ENCODE peak calls at places on chromosomes 13 and 19, in five cellular contexts. C is PC-3, O is OCI-LY7, A is neural progenitor cell, V is GM23248. K is an unnamed sample. For H4K20me1, the result is how much of the 10 kb centered on the place peaks cover.

GRCh38 chr19:42406111-42406510 is 16.0 kb upstream of the CNFN start:
- DNase-seq in C (no peak), O (no peak), A (no peak), V (no peak), K (no peak)

GRCh38 chr13:59690857-59691500 is 472.7 kb downstream of the DIAPH3 start:
- DNase-seq in C (no peak), O (no peak), A (no peak), V (peak), K (no peak)

GRCh38 chr19:40921005-40921897 is 39.2 kb upstream of the CYP2A7 start:
- DNase-seq in C (peak), O (no peak), A (no peak), V (peak), K (peak)

GRCh38 chr19:28330831-28331230 is 882.1 kb downstream of the UQCRFS1 start:
- DNase-seq in C (no peak), O (no peak), A (no peak), V (peak), K (no peak)

GRCh38 chr19:54203151-54203611 is 2.5 kb downstream of the RPS9 start:
- DNase-seq in C (peak), O (peak), A (no peak), V (peak), K (no peak)

GRCh38 chr13:71515639-71516038 is 351.4 kb downstream of the DACH1 start:
- DNase-seq in C (no peak), O (no peak), A (no peak), V (no peak), K (no peak)

GRCh38 chr19:7507884-7508283 is 8.0 kb upstream of the ZNF358 start:
- DNase-seq in C (peak), O (peak), A (peak), V (peak), K (peak)

GRCh38 chr19:35140207-35140897 is 1.7 kb downstream of the FXYD1 start:
- DNase-seq in C (no peak), O (no peak), A (no peak), V (no peak), K (no peak)

GRCh38 chr13:24512208-24513068 is at the start of gene PARP4:
- DNase-seq in C (peak), O (peak), A (peak), V (peak), K (peak)

DNA sequence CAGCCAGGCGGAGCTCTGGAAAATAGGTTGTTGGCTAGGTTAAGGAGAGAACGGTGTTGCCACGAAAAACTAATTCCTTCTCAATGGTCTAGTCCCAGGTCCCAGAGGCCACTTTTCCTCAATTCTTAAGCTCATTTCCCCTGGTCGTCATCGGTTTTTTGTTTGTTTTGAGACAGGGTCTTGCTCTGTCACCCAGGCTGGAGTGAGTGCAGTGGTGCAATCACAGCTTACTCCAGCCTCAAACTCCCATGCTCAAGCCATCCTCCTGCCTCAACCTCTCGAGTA is 1.2 kb downstream of the SF3A2 start:
- DNase-seq in C (no peak), O (no peak), A (no peak), V (no peak), K (no peak)
- H4K20me1 ChIP-seq in C (half or more), O (half or more), A (half or more), V (under half), K (under half)

GRCh38 chr19:9597027-9597426 is 12.7 kb upstream of the ZNF121 start:
- DNase-seq in C (peak), O (no peak), A (no peak), V (peak), K (peak)
- H4K20me1 ChIP-seq in C (under half), O (under half), A (under half), V (under half), K (under half)

GRCh38 chr13:112574476-112575294 is 13.3 kb downstream of the TUBGCP3 start:
- DNase-seq in C (no peak), O (no peak), A (no peak), V (no peak), K (no peak)
- H4K20me1 ChIP-seq in C (under half), O (under half), A (half or more), V (under half), K (under half)

DNA sequence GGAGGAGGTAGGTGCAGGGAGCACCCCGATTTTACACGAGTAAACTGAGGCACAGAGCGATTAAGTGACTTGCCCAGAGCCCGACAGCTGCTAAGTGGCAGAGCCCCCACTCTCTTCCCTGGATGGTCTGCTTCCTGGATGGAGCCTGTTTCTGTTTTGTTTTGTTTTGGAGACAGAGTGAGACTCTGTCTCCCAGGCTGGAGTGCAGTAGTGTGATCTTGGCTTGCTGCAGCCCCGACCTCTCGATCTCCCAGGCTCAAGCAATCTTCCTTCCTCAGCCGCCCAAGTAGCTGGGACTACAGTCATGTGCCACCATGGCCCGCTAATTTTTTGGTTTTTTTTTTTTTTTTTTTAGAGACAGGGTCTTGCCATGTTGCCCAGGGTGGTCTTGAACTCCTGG is 17.3 kb downstream of the BICRA start:
- DNase-seq in C (no peak), O (no peak), A (no peak), V (no peak), K (no peak)
- H4K20me1 ChIP-seq in C (under half), O (under half), A (half or more), V (under half), K (under half)

GRCh38 chr19:14563989-14564650 is 7.7 kb downstream of the NDUFB7 start:
- DNase-seq in C (peak), O (peak), A (peak), V (peak), K (peak)

GRCh38 chr19:14565298-14565679 is 6.6 kb downstream of the NDUFB7 start:
- DNase-seq in C (no peak), O (no peak), A (no peak), V (peak), K (no peak)

GRCh38 chr19:14561832-14562351 is 10.0 kb downstream of the NDUFB7 start:
- DNase-seq in C (no peak), O (no peak), A (no peak), V (no peak), K (no peak)

GRCh38 chr19:14562660-14563589 is 8.9 kb downstream of the NDUFB7 start:
- DNase-seq in C (no peak), O (no peak), A (peak), V (no peak), K (no peak)

GRCh38 chr19:14563590-14563926 is 8.3 kb downstream of the NDUFB7 start:
- DNase-seq in C (no peak), O (no peak), A (no peak), V (no peak), K (no peak)
- H4K20me1 ChIP-seq in C (under half), O (under half), A (half or more), V (under half), K (under half)

GRCh38 chr19:45517238-45517637 is 10.0 kb downstream of the VASP start:
- DNase-seq in C (no peak), O (no peak), A (no peak), V (no peak), K (no peak)

GRCh38 chr19:45515081-45515624 is 7.9 kb downstream of the VASP start:
- DNase-seq in C (no peak), O (peak), A (no peak), V (no peak), K (no peak)

GRCh38 chr19:45515807-45516401 is 8.6 kb downstream of the VASP start:
- DNase-seq in C (no peak), O (no peak), A (no peak), V (no peak), K (no peak)

GRCh38 chr19:45517641-45518468 is 10.6 kb downstream of the VASP start:
- DNase-seq in C (no peak), O (no peak), A (no peak), V (no peak), K (no peak)

DNA sequence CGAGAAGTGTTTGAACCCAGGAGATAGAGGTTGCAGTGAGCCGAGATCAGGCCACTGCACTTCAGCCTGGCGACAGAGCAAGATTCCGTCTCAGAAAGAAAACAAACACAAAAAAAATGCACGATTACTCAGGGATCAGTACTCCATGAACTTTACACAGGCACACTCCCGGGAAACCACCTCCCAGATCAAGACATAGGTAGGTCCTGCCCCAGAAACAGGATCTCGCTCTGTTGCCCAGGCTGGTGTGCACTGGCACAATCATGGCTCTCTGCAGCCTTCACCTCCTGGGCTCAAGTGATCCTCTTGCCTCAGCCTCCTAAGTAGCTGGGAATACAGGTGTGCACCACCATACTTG is 11.2 kb downstream of the VASP start:
- DNase-seq in C (no peak), O (no peak), A (no peak), V (no peak), K (no peak)
- H4K20me1 ChIP-seq in C (under half), O (under half), A (under half), V (under half), K (under half)

GRCh38 chr19:4988770-4989251 is 19.9 kb downstream of the KDM4B start:
- DNase-seq in C (no peak), O (no peak), A (no peak), V (peak), K (no peak)

GRCh38 chr19:4990306-4990705 is 21.4 kb downstream of the KDM4B start:
- DNase-seq in C (no peak), O (no peak), A (no peak), V (no peak), K (no peak)

GRCh38 chr19:4993683-4994082 is 24.8 kb downstream of the KDM4B start:
- DNase-seq in C (peak), O (no peak), A (no peak), V (no peak), K (no peak)

GRCh38 chr19:4991538-4991937 is 22.6 kb downstream of the KDM4B start:
- DNase-seq in C (no peak), O (no peak), A (no peak), V (no peak), K (no peak)

DNA sequence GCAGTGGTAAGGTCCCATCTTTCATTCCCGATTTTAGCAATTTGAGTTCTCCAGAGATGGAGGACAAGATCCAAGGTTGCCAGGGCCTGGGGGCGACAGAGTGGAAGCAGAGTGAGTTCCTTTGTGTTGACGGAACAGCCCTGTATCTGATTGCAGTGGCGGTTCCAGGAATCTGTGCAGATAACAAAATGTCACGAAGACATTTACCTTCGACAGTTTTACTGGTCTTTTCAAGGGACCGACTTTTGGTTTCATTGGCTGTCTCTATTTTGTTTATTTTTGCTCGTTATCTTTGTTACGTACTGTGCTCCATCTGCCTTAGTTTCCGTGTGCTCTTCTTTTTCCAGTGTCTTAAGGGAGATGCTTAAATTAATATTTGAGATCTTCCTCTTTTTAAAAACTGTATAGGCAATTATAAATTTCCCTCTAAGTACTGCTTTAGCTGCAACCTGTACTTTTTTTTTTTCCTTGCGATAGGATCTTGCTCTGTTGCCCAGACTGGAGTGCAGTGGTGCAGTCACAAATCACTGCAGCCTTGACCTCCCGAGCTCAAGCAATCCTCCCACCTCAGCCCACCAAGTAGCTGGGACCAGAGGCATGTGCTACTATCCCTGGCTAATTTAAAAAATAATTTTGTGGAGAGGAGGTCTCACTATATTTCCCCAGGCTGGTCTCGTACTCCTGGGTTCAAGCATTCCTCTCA is 23.2 kb downstream of the KDM4B start:
- DNase-seq in C (no peak), O (no peak), A (no peak), V (no peak), K (no peak)
- H4K20me1 ChIP-seq in C (under half), O (under half), A (half or more), V (under half), K (under half)

DNA sequence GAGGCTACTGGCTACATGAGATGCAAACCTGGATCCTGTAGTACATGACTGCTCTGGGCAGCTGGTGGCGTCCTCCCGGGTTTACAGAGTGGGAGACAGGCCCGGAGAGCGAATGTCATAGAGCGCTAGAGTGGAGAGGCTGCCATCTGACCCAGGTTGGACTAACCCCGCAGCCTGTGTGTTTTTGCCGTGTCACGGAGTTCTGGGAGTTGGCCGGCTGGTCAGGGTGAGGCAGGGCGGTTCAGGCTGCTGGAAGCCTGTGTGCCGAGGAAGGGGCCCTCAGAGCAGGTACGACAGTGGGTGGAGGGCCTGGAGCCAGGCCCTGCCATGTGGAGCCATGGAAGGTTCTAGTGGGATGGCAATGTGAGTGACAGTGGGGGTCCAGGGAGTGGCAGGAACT is 12.5 kb downstream of the CRTC1 start:
- DNase-seq in C (no peak), O (no peak), A (no peak), V (no peak), K (no peak)
- H4K20me1 ChIP-seq in C (under half), O (under half), A (half or more), V (under half), K (under half)

K was measured in HCT116.